ENCODE peak calls at places on chromosomes 7 and 10, in six cellular contexts. E, B, F, R, I and H are unnamed samples. For H3K4me1, the result is how much of the 10 kb centered on the place peaks cover.

GRCh38 chr10:98611432-98611831 is 164.7 kb upstream of the HPS1 start:
- DNase-seq in E (no peak), B (no peak), F (no peak), R (no peak), I (no peak), H (no peak)

GRCh38 chr7:77580762-77581350 is 43.8 kb downstream of the PTPN12 start:
- DNase-seq in E (no peak), B (no peak), F (no peak), R (no peak), I (no peak), H (no peak)

GRCh38 chr10:113326160-113327111 is 226.4 kb upstream of the HABP2 start:
- DNase-seq in E (peak), B (no peak), F (peak), R (peak), I (peak), H (no peak)

GRCh38 chr10:99329238-99329890 is at the start of gene CNNM1:
- DNase-seq in E (peak), B (no peak), F (no peak), R (no peak), I (peak), H (peak)

GRCh38 chr10:27241640-27242472 is 1.3 kb upstream of the ACBD5 start:
- DNase-seq in E (peak), B (peak), F (peak), R (peak), I (peak), H (peak)

GRCh38 chr10:91690412-91690811 is 57.5 kb upstream of the PPP1R3C start:
- DNase-seq in E (no peak), B (peak), F (no peak), R (no peak), I (no peak), H (no peak)

GRCh38 chr7:105760549-105761447 is 115.6 kb downstream of the ATXN7L1 start:
- DNase-seq in E (no peak), B (no peak), F (no peak), R (no peak), I (no peak), H (no peak)

GRCh38 chr7:118583651-118584050 is 359.1 kb downstream of the ANKRD7 start:
- DNase-seq in E (no peak), B (no peak), F (no peak), R (no peak), I (no peak), H (no peak)

GRCh38 chr10:94238006-94238617 is 124.6 kb downstream of the NOC3L start:
- DNase-seq in E (no peak), B (no peak), F (no peak), R (no peak), I (no peak), H (no peak)

GRCh38 chr7:133315332-133316040 is 62.6 kb downstream of the EXOC4 start:
- DNase-seq in E (no peak), B (no peak), F (no peak), R (no peak), I (no peak), H (no peak)

GRCh38 chr10:131150126-131150525 is 161.4 kb downstream of the TCERG1L start:
- DNase-seq in E (no peak), B (no peak), F (no peak), R (no peak), I (no peak), H (no peak)

GRCh38 chr7:92691578-92691977 is 101.4 kb upstream of the FAM133B start:
- DNase-seq in E (no peak), B (no peak), F (no peak), R (no peak), I (no peak), H (no peak)

GRCh38 chr10:49280001-49280408 is 19.0 kb upstream of the C10orf71 start:
- DNase-seq in E (no peak), B (peak), F (no peak), R (no peak), I (no peak), H (no peak)

GRCh38 chr7:80411621-80412020 is 100.2 kb downstream of the GNAT3 start:
- DNase-seq in E (no peak), B (no peak), F (no peak), R (no peak), I (no peak), H (no peak)

GRCh38 chr10:75019360-75019759 is 92.1 kb upstream of the SAMD8 start:
- DNase-seq in E (no peak), B (no peak), F (no peak), R (no peak), I (no peak), H (no peak)

GRCh38 chr7:51187941-51188340 is 128.7 kb downstream of the COBL start:
- DNase-seq in E (peak), B (no peak), F (no peak), R (no peak), I (no peak), H (no peak)

GRCh38 chr7:130982651-130983050 is 248.6 kb upstream of the KLF14 start:
- DNase-seq in E (no peak), B (no peak), F (no peak), R (no peak), I (no peak), H (no peak)

GRCh38 chr10:62619409-62619730 is 185.2 kb upstream of the ADO start:
- DNase-seq in E (no peak), B (no peak), F (no peak), R (no peak), I (no peak), H (no peak)

GRCh38 chr7:504221-505081 is 15.2 kb downstream of the PDGFA start:
- DNase-seq in E (no peak), B (peak), F (peak), R (no peak), I (no peak), H (peak)

GRCh38 chr10:86958109-86958830 is at the start of gene SNCG:
- DNase-seq in E (peak), B (no peak), F (no peak), R (no peak), I (peak), H (peak)

GRCh38 chr10:63644398-63645142 is 123.4 kb downstream of the REEP3 start:
- DNase-seq in E (no peak), B (no peak), F (no peak), R (no peak), I (no peak), H (no peak)

GRCh38 chr7:20206104-20206896 is 10.9 kb downstream of the MACC1 start:
- DNase-seq in E (no peak), B (no peak), F (no peak), R (no peak), I (no peak), H (no peak)

GRCh38 chr7:139725077-139725476 is 52.7 kb downstream of the HIPK2 start:
- DNase-seq in E (no peak), B (no peak), F (peak), R (no peak), I (no peak), H (no peak)

GRCh38 chr7:148815612-148816011 is 68.5 kb downstream of the EZH2 start:
- DNase-seq in E (no peak), B (no peak), F (peak), R (no peak), I (no peak), H (no peak)

GRCh38 chr10:70480254-70480861 is 1.8 kb downstream of the PALD1 start:
- DNase-seq in E (no peak), B (no peak), F (peak), R (no peak), I (no peak), H (no peak)

GRCh38 chr10:7908541-7909210 is 90.4 kb downstream of the TAF3 start:
- DNase-seq in E (no peak), B (peak), F (no peak), R (no peak), I (no peak), H (no peak)

GRCh38 chr10:124704428-124704805 is 39.8 kb downstream of the FAM53B start:
- DNase-seq in E (no peak), B (no peak), F (no peak), R (no peak), I (no peak), H (no peak)
- H3K4me1 ChIP-seq in E (under half), B (half or more), F (half or more), R (half or more), I (half or more), H (half or more)

GRCh38 chr10:33706191-33706590 is 371.7 kb upstream of the NRP1 start:
- DNase-seq in E (no peak), B (no peak), F (peak), R (peak), I (peak), H (no peak)

GRCh38 chr10:33703897-33704825 is 369.7 kb upstream of the NRP1 start:
- DNase-seq in E (no peak), B (no peak), F (no peak), R (no peak), I (no peak), H (no peak)

GRCh38 chr10:33706746-33707145 is 372.3 kb upstream of the NRP1 start:
- DNase-seq in E (no peak), B (no peak), F (no peak), R (peak), I (no peak), H (no peak)
- H3K27ac ChIP-seq in E (no peak), B (no peak), F (no peak), R (no peak), I (no peak), H (no peak)

GRCh38 chr7:155377071-155377836 is 79.6 kb downstream of the INSIG1 start:
- DNase-seq in E (no peak), B (no peak), F (no peak), R (no peak), I (no peak), H (peak)
- H3K4me1 ChIP-seq in E (under half), B (under half), F (half or more), R (under half), I (under half), H (under half)

GRCh38 chr7:141043621-141044020 is 28.9 kb upstream of the MRPS33 start:
- DNase-seq in E (no peak), B (no peak), F (no peak), R (no peak), I (no peak), H (no peak)
- H3K27ac ChIP-seq in E (no peak), B (no peak), F (no peak), R (no peak), I (no peak), H (no peak)

GRCh38 chr7:57207836-57208235 is 75.6 kb upstream of the ZNF479 start:
- DNase-seq in E (no peak), B (no peak), F (no peak), R (no peak), I (no peak), H (no peak)

GRCh38 chr7:57210212-57210611 is 78.0 kb upstream of the ZNF479 start:
- DNase-seq in E (no peak), B (no peak), F (no peak), R (no peak), I (no peak), H (peak)

GRCh38 chr7:57211428-57212100 is 79.3 kb upstream of the ZNF479 start:
- DNase-seq in E (no peak), B (no peak), F (no peak), R (no peak), I (no peak), H (peak)

GRCh38 chr7:57215423-57215822 is 83.2 kb upstream of the ZNF479 start:
- DNase-seq in E (no peak), B (no peak), F (no peak), R (no peak), I (no peak), H (peak)

GRCh38 chr7:57210871-57211270 is 78.6 kb upstream of the ZNF479 start:
- DNase-seq in E (no peak), B (no peak), F (no peak), R (no peak), I (no peak), H (peak)
- H3K4me1 ChIP-seq in E (under half), B (under half), F (under half), R (under half), I (under half), H (under half)

DNA sequence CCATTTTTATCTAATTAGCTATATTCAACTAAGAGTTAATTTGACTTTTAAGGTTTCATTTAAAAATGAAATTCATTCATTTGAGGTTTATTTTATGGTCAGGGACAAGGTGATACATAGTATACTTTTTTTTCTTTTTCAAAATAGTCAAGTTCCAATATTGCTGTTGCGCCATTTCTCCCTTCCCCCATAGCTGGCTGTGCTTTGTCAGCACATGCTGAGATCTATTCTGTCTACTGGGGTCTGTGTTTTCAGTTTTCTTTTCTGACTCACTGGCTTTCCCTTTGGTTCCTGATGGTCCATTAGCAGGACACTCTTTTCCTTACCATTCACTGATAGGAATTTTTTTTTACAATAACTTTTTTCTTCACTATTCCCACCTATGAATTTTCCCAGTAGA is 336.4 kb upstream of the TMEM229A start:
- DNase-seq in E (no peak), B (no peak), F (no peak), R (no peak), I (no peak), H (no peak)
- H3K27ac ChIP-seq in E (no peak), B (no peak), F (no peak), R (no peak), I (no peak), H (no peak)

GRCh38 chr10:71975087-71975890 is 11.1 kb downstream of the CHST3 start:
- DNase-seq in E (no peak), B (peak), F (peak), R (no peak), I (no peak), H (no peak)
- H3K4me1 ChIP-seq in E (under half), B (under half), F (half or more), R (half or more), I (under half), H (half or more)